ENCODE peak calls at places on chromosome 1, in seven cellular contexts. A is GM03348, I is COR-L47, W is cardiac muscle cell, D is left cardiac atrium, C is Right ventricle myocardium inferior, O is posterior cingulate gyrus. T is an unnamed sample.

GRCh38 chr1:244414543-244414942 is 37.2 kb downstream of the ADSS2 start:
- DNase-seq in A (peak), C (no peak), O (no peak), D (no peak), W (no peak), I (no peak), T (no peak)

GRCh38 chr1:211282023-211282373 is 22.8 kb downstream of the RCOR3 start:
- DNase-seq in A (no peak), D (no peak), I (no peak), W (no peak), O (no peak), C (no peak), T (no peak)

GRCh38 chr1:31901838-31902508 is 36.2 kb downstream of the PTP4A2 start:
- DNase-seq in I (no peak), O (no peak), D (no peak), A (no peak), W (no peak), C (no peak), T (no peak)

GRCh38 chr1:156123356-156124196 is 9.1 kb downstream of the LMNA start:
- DNase-seq in C (peak), O (peak), W (peak), D (peak), A (peak), I (peak), T (peak)

GRCh38 chr1:78333426-78334012 is 157.3 kb upstream of the PTGFR start:
- DNase-seq in D (no peak), I (no peak), A (no peak), W (peak), C (no peak), O (no peak), T (no peak)

GRCh38 chr1:181818459-181818858 is 243.1 kb downstream of the ZNF648 start:
- DNase-seq in I (no peak), O (no peak), D (no peak), W (no peak), A (no peak), C (no peak), T (no peak)

GRCh38 chr1:90579212-90579802 is 137.8 kb downstream of the BARHL2 start:
- DNase-seq in O (no peak), D (no peak), W (peak), C (no peak), A (peak), I (peak), T (no peak)

GRCh38 chr1:31033573-31033972 is 31.9 kb downstream of the PUM1 start:
- DNase-seq in O (no peak), I (no peak), D (no peak), W (no peak), C (no peak), A (no peak), T (no peak)

GRCh38 chr1:227032396-227032795 is 92.3 kb downstream of the COQ8A start:
- DNase-seq in W (no peak), I (no peak), A (no peak), C (no peak), O (no peak), D (no peak), T (no peak)

GRCh38 chr1:87888456-87888855 is 559.8 kb downstream of the LMO4 start:
- DNase-seq in I (no peak), C (no peak), D (no peak), W (no peak), A (peak), O (no peak), T (no peak)

GRCh38 chr1:186482661-186483255 is 21.8 kb upstream of the PDC start:
- DNase-seq in O (peak), A (peak), W (peak), I (peak), C (peak), D (peak), T (no peak)